ENCODE peak calls at places on chromosomes 2 and 18, in ten cellular contexts. Z is nephron progenitor cell, U is A549, F is pancreas, N is uterus, D is IMR-90, H is fibroblast of mammary gland, K is thyroid gland, Y is K562, A is mammary epithelial cell. I is an unnamed sample.
A peak's percentile ranks its signal among the peaks of the same experiment; 100 is the strongest.

GRCh38 chr2:215612770-215613169 is 176.9 kb upstream of the FN1 start:
- DNase-seq in Z (no peak), U (peak; percentile 22), F (no peak), N (no peak), D (peak; percentile 91), H (peak; percentile 55), K (no peak), Y (no peak), A (peak; percentile 61), I (no peak)

GRCh38 chr2:1858733-1859132 is 114.4 kb upstream of the PXDN start:
- DNase-seq in Z (no peak), U (no peak), F (no peak), N (no peak), D (no peak), H (no peak), K (no peak), Y (no peak), A (no peak), I (no peak)

GRCh38 chr2:70941186-70941585 is 5.5 kb downstream of the ATP6V1B1 start:
- DNase-seq in Z (no peak), U (no peak), F (peak; percentile 15), N (no peak), D (no peak), H (no peak), K (no peak), Y (no peak), A (no peak), I (no peak)

GRCh38 chr2:182261860-182262387 is 164.9 kb downstream of the PDE1A start:
- DNase-seq in Z (no peak), U (no peak), F (no peak), N (no peak), D (no peak), H (no peak), K (no peak), Y (no peak), A (no peak), I (no peak)

GRCh38 chr2:121608367-121608766 is 40.9 kb downstream of the CLASP1 start:
- DNase-seq in Z (no peak), U (no peak), F (no peak), N (no peak), D (peak; percentile 11), H (peak; percentile 23), K (no peak), Y (no peak), A (no peak), I (no peak)

GRCh38 chr18:9617006-9617542 is 2.7 kb upstream of the PPP4R1 start:
- DNase-seq in Z (no peak), U (no peak), F (no peak), N (no peak), D (no peak), H (no peak), K (no peak), Y (no peak), A (no peak), I (no peak)

GRCh38 chr2:225025917-225026571 is 16.2 kb downstream of the DOCK10 start:
- DNase-seq in Z (no peak), U (peak; percentile 30), F (no peak), N (no peak), D (peak; percentile 80), H (peak; percentile 91), K (no peak), Y (no peak), A (peak; percentile 71), I (no peak)

GRCh38 chr2:189534854-189535253 is 45.7 kb downstream of the SLC40A1 start:
- DNase-seq in Z (no peak), U (peak; percentile 71), F (no peak), N (no peak), D (peak; percentile 78), H (peak; percentile 70), K (no peak), Y (no peak), A (peak; percentile 33), I (no peak)

GRCh38 chr18:10252952-10253680 is 201.3 kb upstream of the APCDD1 start:
- DNase-seq in Z (no peak), U (no peak), F (no peak), N (no peak), D (no peak), H (no peak), K (no peak), Y (no peak), A (no peak), I (no peak)

GRCh38 chr18:42508683-42509347 is 553.8 kb downstream of the PIK3C3 start:
- DNase-seq in Z (no peak), U (no peak), F (no peak), N (no peak), D (no peak), H (no peak), K (no peak), Y (no peak), A (no peak), I (no peak)

GRCh38 chr2:196925768-196926561 is 542 bp downstream of the PGAP1 start:
- DNase-seq in Z (peak; percentile 44), U (peak; percentile 27), F (peak; percentile 65), N (peak; percentile 25), D (peak; percentile 26), H (peak; percentile 29), K (peak; percentile 26), Y (peak; percentile 6), A (peak; percentile 65), I (peak; percentile 28)

GRCh38 chr18:61992285-61992684 is 99.5 kb upstream of the RNF152 start:
- DNase-seq in Z (no peak), U (no peak), F (no peak), N (no peak), D (peak; percentile 82), H (peak; percentile 76), K (no peak), Y (no peak), A (peak; percentile 80), I (no peak)

GRCh38 chr2:226325541-226325940 is 474.1 kb downstream of the IRS1 start:
- DNase-seq in Z (no peak), U (no peak), F (no peak), N (no peak), D (no peak), H (no peak), K (no peak), Y (no peak), A (peak; percentile 14), I (no peak)

GRCh38 chr2:9641641-9642040 is 10.8 kb upstream of the YWHAQ start:
- DNase-seq in Z (no peak), U (no peak), F (no peak), N (no peak), D (no peak), H (no peak), K (no peak), Y (no peak), A (no peak), I (no peak)

GRCh38 chr2:9231291-9232165 is 24.9 kb downstream of the ASAP2 start:
- DNase-seq in Z (no peak), U (no peak), F (no peak), N (peak; percentile 14), D (no peak), H (no peak), K (peak; percentile 61), Y (no peak), A (no peak), I (no peak)

GRCh38 chr18:63445067-63445466 is 22.8 kb upstream of the VPS4B start:
- DNase-seq in Z (no peak), U (no peak), F (no peak), N (peak; percentile 47), D (no peak), H (no peak), K (no peak), Y (no peak), A (peak; percentile 81), I (no peak)

GRCh38 chr18:14768241-14768640 is 20.3 kb downstream of the ANKRD30B start:
- DNase-seq in Z (no peak), U (no peak), F (no peak), N (no peak), D (no peak), H (no peak), K (no peak), Y (no peak), A (no peak), I (no peak)

GRCh38 chr2:3062476-3063260 is 314.9 kb downstream of the EIPR1 start:
- DNase-seq in Z (no peak), U (no peak), F (no peak), N (no peak), D (no peak), H (no peak), K (no peak), Y (no peak), A (no peak), I (no peak)
- TF ChIP-seq CTCF in Z (no peak), U (no peak), F (no peak), N (no peak), D (no peak), H (no peak), K (no peak), Y (peak; percentile 11), A (no peak), I (no peak)

DNA sequence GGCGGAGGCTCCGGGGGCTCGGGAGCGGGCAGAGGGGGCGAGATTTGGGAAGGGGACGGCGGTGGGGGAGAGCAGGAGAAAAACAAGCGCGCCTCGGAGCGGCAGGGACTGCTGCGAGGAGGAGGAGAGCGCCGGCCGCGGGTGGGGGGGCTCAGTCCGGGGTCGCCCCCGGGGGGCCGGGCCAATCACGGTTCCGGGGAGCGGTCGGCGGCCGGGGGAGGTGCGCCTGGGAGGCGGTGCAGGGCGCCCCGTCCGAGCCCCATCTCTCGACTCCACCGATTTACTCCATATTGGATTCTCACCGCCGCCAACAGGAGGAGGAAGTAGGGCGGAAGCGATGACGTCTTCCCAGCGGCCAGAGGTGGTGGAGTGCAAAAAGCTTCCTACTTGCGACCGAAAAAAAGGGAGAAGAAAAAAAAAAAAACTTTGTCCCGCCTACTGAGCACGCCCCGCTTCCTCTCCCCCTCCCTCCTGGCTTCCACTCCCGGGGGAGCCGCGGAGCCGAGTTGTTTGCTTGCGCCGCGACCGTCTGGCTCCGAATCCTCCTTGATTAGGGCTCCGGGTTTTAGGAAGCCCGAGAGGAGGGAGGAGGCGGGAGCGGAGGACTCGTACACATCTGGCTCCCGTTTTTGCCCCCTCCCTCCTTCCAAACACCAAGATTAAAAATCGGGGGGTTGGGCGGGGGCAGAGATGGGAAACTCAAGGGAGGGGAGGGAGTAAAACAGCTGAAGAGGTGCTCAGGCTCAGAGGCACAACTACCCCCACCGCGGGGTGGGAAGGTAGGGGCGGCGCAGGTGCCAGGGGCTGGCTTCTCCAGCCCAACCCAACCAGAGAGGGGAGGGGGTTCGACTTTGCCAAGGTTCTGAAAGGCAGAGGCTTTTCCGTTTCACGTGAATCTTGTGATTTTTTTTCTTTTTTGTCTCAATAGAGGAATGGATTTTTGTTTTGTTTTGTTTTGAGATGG is at the start of gene SPRED2:
- DNase-seq in Z (peak; percentile 88), U (peak; percentile 96), F (peak; percentile 90), N (peak; percentile 97), D (peak; percentile 97), H (peak; percentile 96), K (peak; percentile 96), Y (peak; percentile 80), A (peak; percentile 97), I (peak; percentile 82)
- TF ChIP-seq CTCF in Z (no peak), U (peak; percentile 9), F (no peak), N (peak; percentile 8), D (peak; percentile 6), H (no peak), K (no peak), Y (no peak), A (peak; percentile 19), I (peak; percentile 18)

GRCh38 chr2:97704989-97705388 is 8.4 kb upstream of the ZAP70 start:
- DNase-seq in Z (no peak), U (no peak), F (peak; percentile 22), N (no peak), D (no peak), H (no peak), K (no peak), Y (no peak), A (no peak), I (no peak)
- TF ChIP-seq CTCF in Z (no peak), U (no peak), F (no peak), N (no peak), D (no peak), H (no peak), K (no peak), Y (no peak), A (no peak), I (no peak)

GRCh38 chr2:173874003-173874898 is 90.9 kb downstream of the SP3 start:
- DNase-seq in Z (no peak), U (no peak), F (no peak), N (no peak), D (no peak), H (no peak), K (no peak), Y (no peak), A (no peak), I (no peak)
- TF ChIP-seq CTCF in Z (no peak), U (no peak), F (no peak), N (no peak), D (no peak), H (no peak), K (no peak), Y (peak; percentile 18), A (no peak), I (no peak)